ENCODE peak calls at places on chromosomes 5 and 9, in five cellular contexts. One of them, this sample, is unnamed.

GRCh38 chr9:135905380-135906282 is 1.7 kb downstream of the CAMSAP1 start:
- DNase-seq in trophoblast cell: peak
- DNase-seq in H9: no peak
- DNase-seq in H1: no peak
- DNase-seq in mesenchymal stem cell: peak
- DNase-seq in this sample: no peak

GRCh38 chr5:159581502-159582249 is 251.4 kb upstream of the IL12B start:
- DNase-seq in mesenchymal stem cell: peak
- DNase-seq in trophoblast cell: no peak
- DNase-seq in H9: no peak
- DNase-seq in H1: no peak
- DNase-seq in this sample: no peak

GRCh38 chr9:136901516-136902258 is 15.4 kb downstream of the TRAF2 start:
- DNase-seq in H1: no peak
- DNase-seq in mesenchymal stem cell: peak
- DNase-seq in trophoblast cell: no peak
- DNase-seq in H9: peak
- DNase-seq in this sample: no peak

GRCh38 chr5:41835625-41836024 is 34.6 kb downstream of the OXCT1 start:
- DNase-seq in trophoblast cell: peak
- DNase-seq in H1: no peak
- DNase-seq in mesenchymal stem cell: peak
- DNase-seq in H9: peak
- DNase-seq in this sample: peak

GRCh38 chr5:168152660-168153059 is 138.8 kb upstream of the WWC1 start:
- DNase-seq in trophoblast cell: no peak
- DNase-seq in H9: no peak
- DNase-seq in H1: no peak
- DNase-seq in mesenchymal stem cell: no peak
- DNase-seq in this sample: no peak

GRCh38 chr9:133460405-133461175 is 812 bp downstream of the CACFD1 start:
- DNase-seq in H1: no peak
- DNase-seq in H9: peak
- DNase-seq in trophoblast cell: peak
- DNase-seq in mesenchymal stem cell: peak
- DNase-seq in this sample: peak

GRCh38 chr5:11584008-11584407 is 320.2 kb downstream of the CTNND2 start:
- DNase-seq in trophoblast cell: peak
- DNase-seq in H1: no peak
- DNase-seq in mesenchymal stem cell: no peak
- DNase-seq in H9: no peak
- DNase-seq in this sample: no peak

GRCh38 chr9:109475526-109475925 is 22.6 kb downstream of the PTPN3 start:
- DNase-seq in H9: no peak
- DNase-seq in mesenchymal stem cell: no peak
- DNase-seq in H1: no peak
- DNase-seq in trophoblast cell: peak
- DNase-seq in this sample: no peak

GRCh38 chr5:138793481-138794010 is 40.3 kb downstream of the CTNNA1 start:
- DNase-seq in H1: no peak
- DNase-seq in H9: no peak
- DNase-seq in trophoblast cell: no peak
- DNase-seq in mesenchymal stem cell: no peak
- DNase-seq in this sample: no peak

GRCh38 chr5:39638803-39639202 is 214.0 kb upstream of the DAB2 start:
- DNase-seq in H1: no peak
- DNase-seq in H9: no peak
- DNase-seq in mesenchymal stem cell: no peak
- DNase-seq in trophoblast cell: no peak
- DNase-seq in this sample: no peak

GRCh38 chr9:136764301-136764891 is at the start of gene LCN15:
- DNase-seq in H9: peak
- DNase-seq in trophoblast cell: no peak
- DNase-seq in H1: no peak
- DNase-seq in mesenchymal stem cell: no peak
- DNase-seq in this sample: no peak

GRCh38 chr5:150299571-150300327 is 3.0 kb downstream of the ARSI start:
- DNase-seq in H1: no peak
- DNase-seq in trophoblast cell: peak
- DNase-seq in H9: no peak
- DNase-seq in mesenchymal stem cell: no peak
- DNase-seq in this sample: no peak

GRCh38 chr9:116566677-116567488 is 120.2 kb upstream of the TRIM32 start:
- DNase-seq in H9: no peak
- DNase-seq in trophoblast cell: no peak
- DNase-seq in mesenchymal stem cell: peak
- DNase-seq in H1: no peak
- DNase-seq in this sample: no peak

GRCh38 chr5:81140942-81141341 is 92.2 kb upstream of the CKMT2 start:
- DNase-seq in H9: no peak
- DNase-seq in mesenchymal stem cell: peak
- DNase-seq in H1: no peak
- DNase-seq in trophoblast cell: no peak
- DNase-seq in this sample: no peak

GRCh38 chr5:172115541-172115982 is 72.5 kb downstream of the STK10 start:
- DNase-seq in mesenchymal stem cell: no peak
- DNase-seq in H1: no peak
- DNase-seq in trophoblast cell: no peak
- DNase-seq in H9: no peak
- DNase-seq in this sample: no peak

GRCh38 chr5:58455066-58455465 is 4.8 kb downstream of the PLK2 start:
- DNase-seq in H1: no peak
- DNase-seq in mesenchymal stem cell: peak
- DNase-seq in trophoblast cell: peak
- DNase-seq in H9: no peak
- DNase-seq in this sample: no peak

GRCh38 chr5:39453606-39454005 is 28.8 kb upstream of the DAB2 start:
- DNase-seq in H9: no peak
- DNase-seq in mesenchymal stem cell: no peak
- DNase-seq in H1: no peak
- DNase-seq in trophoblast cell: no peak
- DNase-seq in this sample: no peak

GRCh38 chr9:21875893-21876292 is 73.5 kb downstream of the MTAP start:
- DNase-seq in trophoblast cell: no peak
- DNase-seq in H1: no peak
- DNase-seq in H9: no peak
- DNase-seq in mesenchymal stem cell: no peak
- DNase-seq in this sample: no peak

GRCh38 chr5:172243302-172243701 is 40.3 kb downstream of the UBTD2 start:
- DNase-seq in mesenchymal stem cell: no peak
- DNase-seq in trophoblast cell: no peak
- DNase-seq in H1: no peak
- DNase-seq in H9: no peak
- DNase-seq in this sample: no peak

GRCh38 chr5:107636555-107636954 is 34.2 kb downstream of the EFNA5 start:
- DNase-seq in mesenchymal stem cell: no peak
- DNase-seq in H1: no peak
- DNase-seq in trophoblast cell: no peak
- DNase-seq in H9: no peak
- DNase-seq in this sample: no peak

GRCh38 chr5:107529618-107530017 is 141.1 kb downstream of the EFNA5 start:
- DNase-seq in H1: no peak
- DNase-seq in H9: no peak
- DNase-seq in trophoblast cell: no peak
- DNase-seq in mesenchymal stem cell: no peak
- DNase-seq in this sample: no peak

GRCh38 chr9:129182625-129183494 is 4.8 kb upstream of the IER5L start:
- DNase-seq in mesenchymal stem cell: peak
- DNase-seq in trophoblast cell: peak
- DNase-seq in H9: peak
- DNase-seq in H1: no peak
- DNase-seq in this sample: no peak

GRCh38 chr9:81455826-81456225 is 233.5 kb downstream of the TLE1 start:
- DNase-seq in trophoblast cell: no peak
- DNase-seq in H9: no peak
- DNase-seq in H1: no peak
- DNase-seq in mesenchymal stem cell: no peak
- DNase-seq in this sample: no peak

GRCh38 chr5:76175051-76175666 is 92.0 kb downstream of the SV2C start:
- DNase-seq in H9: peak
- DNase-seq in trophoblast cell: peak
- DNase-seq in mesenchymal stem cell: peak
- DNase-seq in H1: peak
- DNase-seq in this sample: peak

GRCh38 chr5:11214851-11215250 is 453.8 kb upstream of the DAP start:
- DNase-seq in trophoblast cell: peak
- DNase-seq in H1: no peak
- DNase-seq in mesenchymal stem cell: no peak
- DNase-seq in H9: no peak
- DNase-seq in this sample: no peak

GRCh38 chr9:129648092-129648763 is 6.3 kb upstream of the ASB6 start:
- DNase-seq in H9: no peak
- DNase-seq in trophoblast cell: peak
- DNase-seq in H1: no peak
- DNase-seq in mesenchymal stem cell: peak
- DNase-seq in this sample: no peak

GRCh38 chr9:75847085-75847484 is 43.4 kb upstream of the PCSK5 start:
- DNase-seq in trophoblast cell: no peak
- DNase-seq in H1: no peak
- DNase-seq in H9: no peak
- DNase-seq in mesenchymal stem cell: no peak
- DNase-seq in this sample: no peak

GRCh38 chr5:132228241-132229035 is 785 bp upstream of the P4HA2 start:
- DNase-seq in H9: peak
- DNase-seq in H1: no peak
- DNase-seq in mesenchymal stem cell: peak
- DNase-seq in trophoblast cell: no peak
- DNase-seq in this sample: no peak

GRCh38 chr9:102521097-102521755 is 473.9 kb upstream of the CYLC2 start:
- DNase-seq in H1: no peak
- DNase-seq in mesenchymal stem cell: no peak
- DNase-seq in trophoblast cell: no peak
- DNase-seq in H9: no peak
- DNase-seq in this sample: no peak

GRCh38 chr5:162990063-162990462 is 447.3 kb upstream of the CCNG1 start:
- DNase-seq in trophoblast cell: no peak
- DNase-seq in H9: no peak
- DNase-seq in mesenchymal stem cell: no peak
- DNase-seq in H1: no peak
- DNase-seq in this sample: no peak

GRCh38 chr9:7154650-7155049 is 396.9 kb downstream of the KDM4C start:
- DNase-seq in mesenchymal stem cell: no peak
- DNase-seq in trophoblast cell: no peak
- DNase-seq in H9: no peak
- DNase-seq in H1: no peak
- DNase-seq in this sample: no peak

GRCh38 chr5:173902743-173903142 is 14.6 kb downstream of the CPEB4 start:
- DNase-seq in trophoblast cell: no peak
- DNase-seq in H9: no peak
- DNase-seq in H1: no peak
- DNase-seq in mesenchymal stem cell: no peak
- DNase-seq in this sample: no peak

GRCh38 chr5:173896631-173897030 is 8.5 kb downstream of the CPEB4 start:
- DNase-seq in H1: no peak
- DNase-seq in trophoblast cell: no peak
- DNase-seq in mesenchymal stem cell: no peak
- DNase-seq in H9: no peak
- DNase-seq in this sample: no peak

GRCh38 chr5:173902334-173902733 is 14.2 kb downstream of the CPEB4 start:
- DNase-seq in H9: no peak
- DNase-seq in H1: no peak
- DNase-seq in trophoblast cell: no peak
- DNase-seq in mesenchymal stem cell: no peak
- DNase-seq in this sample: no peak

GRCh38 chr5:173903396-173904140 is 15.4 kb downstream of the CPEB4 start:
- DNase-seq in trophoblast cell: no peak
- DNase-seq in H9: no peak
- DNase-seq in H1: no peak
- DNase-seq in mesenchymal stem cell: no peak
- DNase-seq in this sample: no peak

GRCh38 chr5:173901705-173902104 is 13.6 kb downstream of the CPEB4 start:
- DNase-seq in mesenchymal stem cell: no peak
- DNase-seq in trophoblast cell: no peak
- DNase-seq in H9: no peak
- DNase-seq in H1: no peak
- DNase-seq in this sample: no peak
- H2BK12ac ChIP-seq in mesenchymal stem cell: no peak
- H2BK12ac ChIP-seq in trophoblast cell: no peak
- H2BK12ac ChIP-seq in H9: no peak
- H2BK12ac ChIP-seq in H1: no peak
- H2BK12ac ChIP-seq in this sample: no peak

GRCh38 chr5:37657046-37657445 is 182.8 kb downstream of the GDNF start:
- DNase-seq in H9: no peak
- DNase-seq in mesenchymal stem cell: no peak
- DNase-seq in trophoblast cell: no peak
- DNase-seq in H1: no peak
- DNase-seq in this sample: no peak
- H2BK12ac ChIP-seq in H9: no peak
- H2BK12ac ChIP-seq in mesenchymal stem cell: no peak
- H2BK12ac ChIP-seq in trophoblast cell: no peak
- H2BK12ac ChIP-seq in H1: no peak
- H2BK12ac ChIP-seq in this sample: no peak

DNA sequence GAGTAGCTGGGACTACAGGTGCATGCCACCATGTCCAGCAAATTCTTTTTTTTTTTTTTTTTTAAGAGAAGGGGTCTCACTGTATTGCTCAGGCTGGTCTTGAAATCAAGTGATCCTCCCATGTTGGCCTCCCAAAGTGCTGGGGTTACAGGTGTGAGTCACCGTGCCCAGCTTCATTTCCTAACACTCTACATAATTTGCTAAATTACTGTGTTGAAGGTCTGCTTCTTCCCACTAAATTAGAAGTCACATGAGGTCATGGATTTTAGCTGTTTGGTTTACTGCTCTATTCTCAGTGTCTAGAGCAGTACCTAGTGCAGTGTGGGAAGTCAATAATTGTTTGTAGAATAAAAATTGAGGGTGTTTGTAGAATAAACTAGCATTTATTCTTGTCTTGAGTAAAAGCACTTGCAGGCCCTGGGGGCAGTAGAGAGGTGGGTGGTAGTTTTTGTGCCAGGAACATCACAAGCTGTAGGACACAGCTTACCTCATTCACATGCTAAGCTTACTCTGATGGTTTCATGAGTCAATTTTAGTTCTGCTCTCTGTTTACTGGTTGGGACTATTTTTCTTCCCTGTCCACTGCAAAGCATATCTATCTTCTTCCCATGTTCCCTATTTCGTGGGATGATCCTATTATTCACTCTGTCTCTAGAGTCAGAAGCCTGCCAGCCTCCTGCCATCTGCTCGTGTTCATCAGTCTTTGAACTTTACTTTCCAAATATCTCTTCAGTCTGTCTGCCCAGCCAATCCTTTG is 7.0 kb downstream of the TEX48 start:
- DNase-seq in H9: no peak
- DNase-seq in trophoblast cell: no peak
- DNase-seq in mesenchymal stem cell: peak
- DNase-seq in H1: no peak
- DNase-seq in this sample: no peak
- H2BK12ac ChIP-seq in H9: no peak
- H2BK12ac ChIP-seq in trophoblast cell: no peak
- H2BK12ac ChIP-seq in mesenchymal stem cell: no peak
- H2BK12ac ChIP-seq in H1: no peak
- H2BK12ac ChIP-seq in this sample: no peak

DNA sequence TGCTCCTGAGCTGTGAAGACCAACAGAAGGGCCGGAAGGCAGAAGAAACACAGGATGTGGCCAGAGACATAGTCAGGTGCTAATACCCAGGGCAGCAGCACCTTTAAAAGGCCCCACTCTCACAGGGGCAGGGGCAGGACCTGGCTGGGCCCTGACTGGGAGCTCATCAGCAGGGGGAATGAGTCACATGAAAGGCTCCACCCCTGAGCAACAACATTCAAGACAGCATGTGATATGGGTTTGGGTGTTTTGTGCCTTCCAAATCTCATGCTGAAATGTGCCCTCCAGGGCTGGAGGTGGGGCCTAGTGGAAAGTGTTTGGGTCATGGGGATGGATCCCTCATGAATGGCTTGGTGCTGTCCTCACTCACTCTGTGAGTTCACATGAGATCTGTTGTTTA is 181.7 kb downstream of the ERCC6L2 start:
- DNase-seq in trophoblast cell: no peak
- DNase-seq in mesenchymal stem cell: no peak
- DNase-seq in H1: no peak
- DNase-seq in H9: no peak
- DNase-seq in this sample: no peak
- H2BK12ac ChIP-seq in trophoblast cell: no peak
- H2BK12ac ChIP-seq in mesenchymal stem cell: no peak
- H2BK12ac ChIP-seq in H1: no peak
- H2BK12ac ChIP-seq in H9: no peak
- H2BK12ac ChIP-seq in this sample: no peak